ENCODE peak calls at places on chromosomes 5 and 9, in seven cellular contexts. I is activated T-cell treated with anti-CD3 and anti-CD28 coated beads, Interleukin-2, amount 50 U/mL, for 72 hours; S is NCI-H774; B is CD4-positive, alpha-beta T cell; Q is CD4-positive, CD25-positive, alpha-beta regulatory T cell; F is prostate gland; Y is stimulated activated CD4-positive, alpha-beta T cell treated with anti-CD3 and anti-CD28 coated beads, Interleukin-12 subunit alpha, Interleukin-12 subunit beta, amount 100 ng/mL, for 4 hours. X is an unnamed sample.

GRCh38 chr5:81530919-81531318 is 137.0 kb upstream of the ACOT12 start:
- DNase-seq in I (no peak), S (no peak), B (no peak), F (no peak), Q (no peak), Y (no peak), X (peak)

GRCh38 chr5:137672001-137672400 is 63.9 kb downstream of the KLHL3 start:
- DNase-seq in Q (no peak), S (no peak), B (no peak), Y (no peak), F (no peak), I (no peak), X (no peak)

GRCh38 chr5:42005561-42006153 is 80.6 kb downstream of the FBXO4 start:
- DNase-seq in Q (no peak), I (no peak), S (no peak), B (no peak), Y (no peak), F (no peak), X (peak)

GRCh38 chr9:36031774-36032565 is 4.7 kb upstream of the RECK start:
- DNase-seq in S (no peak), I (no peak), B (no peak), Y (no peak), Q (no peak), F (no peak), X (no peak)

GRCh38 chr9:132268725-132269352 is 85.9 kb downstream of the SETX start:
- DNase-seq in S (peak), Q (peak), F (peak), B (peak), Y (peak), I (peak), X (peak)

GRCh38 chr9:77896269-77897245 is 135.1 kb downstream of the GNAQ start:
- DNase-seq in B (no peak), Y (no peak), S (peak), I (no peak), Q (no peak), F (no peak), X (no peak)

GRCh38 chr5:142280066-142281011 is 44.5 kb downstream of the SPRY4 start:
- DNase-seq in Q (no peak), S (no peak), Y (no peak), I (no peak), F (no peak), B (no peak), X (peak)

GRCh38 chr9:69044226-69045219 is 9.0 kb downstream of the FXN start:
- DNase-seq in B (no peak), S (no peak), Q (no peak), Y (no peak), I (no peak), F (no peak), X (peak)

GRCh38 chr9:114123031-114123977 is 24.2 kb upstream of the KIF12 start:
- DNase-seq in F (no peak), I (no peak), Q (no peak), B (no peak), S (no peak), Y (no peak), X (no peak)

GRCh38 chr9:130484362-130485072 is 39.8 kb downstream of the ASS1 start:
- DNase-seq in B (no peak), S (no peak), Q (no peak), F (no peak), I (no peak), Y (no peak), X (no peak)

GRCh38 chr5:114561415-114561814 is 199.5 kb downstream of the KCNN2 start:
- DNase-seq in I (no peak), Y (no peak), S (no peak), B (no peak), F (no peak), Q (no peak), X (no peak)

GRCh38 chr5:133341915-133342710 is 270.2 kb downstream of the FSTL4 start:
- DNase-seq in F (no peak), I (no peak), B (no peak), S (no peak), Q (no peak), Y (no peak), X (no peak)

GRCh38 chr5:68920888-68921287 is 172.9 kb upstream of the SLC30A5 start:
- DNase-seq in F (no peak), B (no peak), Q (no peak), S (no peak), Y (no peak), I (no peak), X (no peak)

GRCh38 chr9:112711050-112711689 is 6.7 kb downstream of the INIP start:
- DNase-seq in Q (no peak), I (no peak), Y (no peak), F (no peak), B (no peak), S (no peak), X (peak)

X was measured in ELR.